ENCODE peak calls at places on chromosomes 11 and 22, in five cellular contexts. U is stimulated activated CD4-positive, alpha-beta T cell treated with anti-CD3 and anti-CD28 coated beads, Interleukin-4, amount 100 ng/mL, for 1 hour; W is posterior vena cava; M is NCI-H460; K is CD8-positive, alpha-beta memory T cell. F is an unnamed sample.
A peak's percentile ranks its signal among the peaks of the same experiment; 100 is the strongest.

GRCh38 chr11:108027057-108027456 is 18.4 kb downstream of the CUL5 start:
- DNase-seq in W (no peak), M (no peak), K (no peak), U (no peak), F (no peak)

GRCh38 chr11:10622957-10623787 is 54.7 kb upstream of the LYVE1 start:
- DNase-seq in M (no peak), W (peak; percentile 82), K (peak; percentile 20), U (no peak), F (peak; percentile 39)

GRCh38 chr11:45402049-45402630 is 116.0 kb upstream of the SYT13 start:
- DNase-seq in K (no peak), M (no peak), W (peak; percentile 34), U (no peak), F (no peak)

GRCh38 chr11:80980221-80980620 is 1539.4 kb upstream of the TENM4 start:
- DNase-seq in M (no peak), K (no peak), U (no peak), W (no peak), F (no peak)

GRCh38 chr11:61552108-61552635 is 28.7 kb downstream of the SYT7 start:
- DNase-seq in W (no peak), M (no peak), K (no peak), U (no peak), F (no peak)

GRCh38 chr11:112961751-112962747 is 829 bp downstream of the NCAM1 start:
- DNase-seq in U (no peak), K (no peak), M (no peak), W (peak; percentile 81), F (no peak)

GRCh38 chr22:33919591-33920501 is at the start of gene LARGE1:
- DNase-seq in M (no peak), W (peak; percentile 82), K (no peak), U (peak; percentile 16), F (peak; percentile 9)

GRCh38 chr11:11578542-11578941 is 43.3 kb downstream of the GALNT18 start:
- DNase-seq in M (no peak), U (no peak), W (no peak), K (no peak), F (no peak)

GRCh38 chr11:31408205-31408604 is 38.5 kb downstream of the DNAJC24 start:
- DNase-seq in U (no peak), K (no peak), W (no peak), M (no peak), F (no peak)

GRCh38 chr11:94737171-94737611 is 31.0 kb upstream of the AMOTL1 start:
- DNase-seq in U (no peak), W (no peak), K (no peak), M (no peak), F (no peak)

GRCh38 chr22:38177926-38178604 is 3.6 kb downstream of the PLA2G6 start:
- DNase-seq in K (no peak), U (no peak), W (peak; percentile 47), M (no peak), F (no peak)

GRCh38 chr11:75174781-75175370 is 24.0 kb downstream of the SLCO2B1 start:
- DNase-seq in U (no peak), M (no peak), K (no peak), W (no peak), F (no peak)

GRCh38 chr11:95647355-95647754 is 142.2 kb downstream of the FAM76B start:
- DNase-seq in K (no peak), M (no peak), W (no peak), U (no peak), F (no peak)

GRCh38 chr11:96228472-96228871 is 114.5 kb downstream of the MAML2 start:
- DNase-seq in K (no peak), U (no peak), W (peak; percentile 91), M (peak; percentile 70), F (no peak)

GRCh38 chr11:130674686-130675085 is 226.2 kb downstream of the ADAMTS15 start:
- DNase-seq in W (no peak), U (no peak), M (no peak), K (no peak), F (no peak)

GRCh38 chr11:27933992-27934829 is 173.7 kb downstream of the KIF18A start:
- DNase-seq in U (no peak), K (no peak), M (no peak), W (peak; percentile 86), F (no peak)

GRCh38 chr11:34558211-34558610 is 44.6 kb upstream of the ELF5 start:
- DNase-seq in K (no peak), W (no peak), M (no peak), U (no peak), F (no peak)

GRCh38 chr11:72429626-72430025 is 4.7 kb downstream of the CLPB start:
- DNase-seq in W (no peak), U (no peak), M (no peak), K (no peak), F (no peak)

GRCh38 chr11:103897156-103897555 is 139.3 kb upstream of the DDI1 start:
- DNase-seq in W (no peak), K (no peak), M (no peak), U (no peak), F (no peak)

GRCh38 chr22:44131989-44132685 is 48.6 kb upstream of the PARVG start:
- DNase-seq in K (no peak), U (no peak), W (peak; percentile 49), M (no peak), F (no peak)

GRCh38 chr11:82771781-82772180 is 38.1 kb upstream of the FAM181B start:
- DNase-seq in W (no peak), M (no peak), U (no peak), K (no peak), F (no peak)

GRCh38 chr11:116182356-116182966 is 590.3 kb downstream of the BUD13 start:
- DNase-seq in U (no peak), W (no peak), K (no peak), M (no peak), F (no peak)

GRCh38 chr11:128483211-128483788 is 104.1 kb downstream of the ETS1 start:
- DNase-seq in M (no peak), W (no peak), U (no peak), K (peak; percentile 45), F (peak; percentile 74)

F was measured in memory B cell.